ENCODE peak calls at places on chromosomes 1 and 21, in six cellular contexts. P is HCT116, J is K562, Z is HepG2, I is GM12878, U is H1. Y is an unnamed sample. For H3K4me1, the result is how much of the 10 kb centered on the place peaks cover.

GRCh38 chr1:226862900-226863299 is 7.5 kb upstream of the PSEN2 start:
- DNase-seq in J (no peak), P (no peak), I (no peak), U (peak), Z (no peak), Y (no peak)

GRCh38 chr1:222749927-222750326 is 12.9 kb downstream of the FAM177B start:
- DNase-seq in J (peak), P (no peak), Z (no peak), U (no peak), I (no peak), Y (peak)

GRCh38 chr1:2226525-2227340 is 1.4 kb upstream of the SKI start:
- DNase-seq in P (no peak), J (peak), Z (no peak), I (no peak), U (peak), Y (no peak)

GRCh38 chr1:217014066-217014465 is 290.8 kb upstream of the ESRRG start:
- DNase-seq in J (no peak), U (no peak), P (no peak), Z (no peak), I (no peak), Y (no peak)

GRCh38 chr1:44787506-44787905 is 464 bp downstream of the BEST4 start:
- DNase-seq in J (no peak), Z (no peak), U (no peak), I (no peak), P (no peak), Y (no peak)

GRCh38 chr1:110171134-110171733 is 20.9 kb downstream of the SLC6A17 start:
- DNase-seq in Z (no peak), U (no peak), J (no peak), P (no peak), I (no peak), Y (no peak)

GRCh38 chr1:8077120-8077573 is 51.0 kb upstream of the ERRFI1 start:
- DNase-seq in I (no peak), U (no peak), P (peak), Z (peak), J (peak), Y (no peak)

GRCh38 chr1:215160351-215160750 is 77.8 kb downstream of the KCNK2 start:
- DNase-seq in P (no peak), U (no peak), J (no peak), Z (no peak), I (no peak), Y (no peak)

GRCh38 chr1:53137729-53138128 is 4.7 kb downstream of the SLC1A7 start:
- DNase-seq in P (peak), I (no peak), Z (peak), J (peak), U (no peak), Y (no peak)

GRCh38 chr21:31295676-31296075 is 48.4 kb downstream of the TIAM1 start:
- DNase-seq in Z (no peak), J (no peak), P (no peak), I (no peak), U (no peak), Y (no peak)

GRCh38 chr1:197787623-197788536 is 12.6 kb upstream of the DENND1B start:
- DNase-seq in Z (no peak), U (no peak), I (no peak), J (no peak), P (no peak), Y (no peak)

GRCh38 chr1:161725888-161726630 is 4.7 kb downstream of the FCRLB start:
- DNase-seq in P (no peak), I (no peak), J (peak), Z (peak), U (peak), Y (peak)

GRCh38 chr1:77398115-77398514 is 116.3 kb downstream of the AK5 start:
- DNase-seq in J (no peak), P (no peak), Z (no peak), I (no peak), U (no peak), Y (no peak)

GRCh38 chr21:45026066-45026745 is 48.2 kb upstream of the ADARB1 start:
- DNase-seq in Z (no peak), P (no peak), J (no peak), I (no peak), U (no peak), Y (no peak)

GRCh38 chr1:209456878-209457277 is 126.6 kb upstream of the CAMK1G start:
- DNase-seq in U (no peak), I (no peak), J (no peak), P (no peak), Z (no peak), Y (no peak)

GRCh38 chr1:145425436-145426029 is at the start of gene NBPF20:
- DNase-seq in J (peak), Z (peak), P (peak), I (peak), U (peak), Y (peak)

GRCh38 chr1:209989525-209989924 is 51.5 kb downstream of the SYT14 start:
- DNase-seq in I (no peak), U (no peak), Z (no peak), P (no peak), J (peak), Y (no peak)

GRCh38 chr1:220300442-220301121 is 28.3 kb upstream of the RAB3GAP2 start:
- DNase-seq in Z (peak), U (no peak), J (peak), P (no peak), I (no peak), Y (peak)

GRCh38 chr1:38154089-38154470 is 107.5 kb upstream of the POU3F1 start:
- DNase-seq in Z (no peak), I (no peak), U (no peak), P (no peak), J (no peak), Y (no peak)

GRCh38 chr21:17479606-17480005 is 33.2 kb upstream of the CXADR start:
- DNase-seq in I (no peak), Z (no peak), U (no peak), P (no peak), J (no peak), Y (no peak)

GRCh38 chr1:227729881-227730629 is 5.0 kb downstream of the JMJD4 start:
- DNase-seq in I (no peak), J (peak), P (peak), U (peak), Z (peak), Y (peak)

GRCh38 chr1:67429528-67430357 is 459 bp downstream of the SERBP1 start:
- DNase-seq in I (no peak), Z (no peak), U (no peak), J (peak), P (no peak), Y (no peak)

GRCh38 chr1:54937469-54937868 is 43.0 kb upstream of the TMEM61 start:
- DNase-seq in J (no peak), Z (no peak), U (no peak), P (no peak), I (no peak), Y (no peak)

GRCh38 chr1:27006683-27007082 is 6.0 kb downstream of the TENT5B start:
- DNase-seq in U (peak), I (no peak), J (no peak), Z (no peak), P (no peak), Y (no peak)
- H3K4me1 ChIP-seq in U (under half), I (under half), J (under half), Z (half or more), P (half or more), Y (half or more)

GRCh38 chr1:51575406-51576084 is 41.3 kb upstream of the OSBPL9 start:
- DNase-seq in P (no peak), Z (no peak), J (no peak), U (no peak), I (no peak), Y (no peak)
- TF ChIP-seq ZNF274 in P (no peak), Z (no peak), J (no peak), U (no peak), I (no peak), Y (no peak)

DNA sequence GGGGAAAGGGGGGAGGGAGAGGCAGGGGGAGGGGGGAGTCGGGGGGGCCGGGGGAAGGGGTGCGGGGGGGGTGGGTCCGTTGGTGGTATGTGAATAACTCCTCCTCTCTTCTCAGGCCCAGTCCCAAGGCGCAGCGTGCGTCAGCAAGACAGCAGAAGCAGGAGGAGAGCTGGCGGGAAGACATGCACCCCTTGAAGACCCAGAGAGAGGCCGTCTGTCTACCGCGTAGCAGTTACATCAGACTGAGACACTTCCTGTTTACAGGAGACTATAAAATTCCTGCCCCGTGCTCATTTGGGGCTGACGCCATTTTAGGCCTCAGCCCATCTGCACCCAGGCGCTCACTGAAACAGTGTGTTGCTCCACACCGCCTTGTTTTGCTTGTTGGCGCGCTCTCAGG is 55.3 kb downstream of the SETD4 start:
- DNase-seq in Z (no peak), I (no peak), J (peak), P (no peak), U (no peak), Y (no peak)
- H3K4me3 ChIP-seq in Z (no peak), I (no peak), J (no peak), P (no peak), U (no peak), Y (no peak)

GRCh38 chr1:186499571-186499970 is 38.7 kb upstream of the PDC start:
- DNase-seq in J (no peak), I (no peak), U (no peak), P (no peak), Z (no peak), Y (no peak)
- H3K4me1 ChIP-seq in J (under half), I (under half), U (under half), P (under half), Z (under half), Y (under half)

GRCh38 chr21:36629061-36629460 is 69.9 kb upstream of the SIM2 start:
- DNase-seq in Z (no peak), I (no peak), U (no peak), P (no peak), J (no peak), Y (no peak)
- TF ChIP-seq ZNF274 in Z (no peak), I (no peak), U (no peak), P (no peak), J (no peak), Y (no peak)